ENCODE peak calls at places on chromosomes 4 and X, in nine cellular contexts. T is hepatocyte, X is OCI-LY7, H is neural progenitor cell, D is H1, A is neuronal stem cell, B is HCT116, Y is PC-3, V is GM23338. Q is an unnamed sample.

GRCh38 chr4:16450724-16451123 is 224.5 kb upstream of the TAPT1 start:
- DNase-seq in T (no peak), X (no peak), H (no peak), D (no peak), A (no peak), B (no peak), Y (no peak), V (peak; percentile 22), Q (no peak)

GRCh38 chr4:141768954-141769353 is 132.6 kb downstream of the IL15 start:
- DNase-seq in T (no peak), X (no peak), H (no peak), D (no peak), A (no peak), B (no peak), Y (peak; percentile 74), V (peak; percentile 5), Q (no peak)

GRCh38 chr4:173777921-173778320 is 247.9 kb upstream of the HAND2 start:
- DNase-seq in T (no peak), X (no peak), H (peak; percentile 52), D (no peak), A (no peak), B (no peak), Y (no peak), V (no peak), Q (no peak)

GRCh38 chrX:12002876-12003275 is 135.4 kb upstream of the FRMPD4 start:
- DNase-seq in T (no peak), X (no peak), H (no peak), D (no peak), A (no peak), B (no peak), Y (peak; percentile 44), V (no peak), Q (no peak)

GRCh38 chr4:186948361-186949291 is 225.0 kb upstream of the FAT1 start:
- DNase-seq in T (peak; percentile 35), X (peak; percentile 67), H (peak; percentile 73), D (peak; percentile 67), A (no peak), B (no peak), Y (peak; percentile 25), V (peak; percentile 70), Q (no peak)

GRCh38 chr4:36757623-36758311 is 476.4 kb downstream of the DTHD1 start:
- DNase-seq in T (peak; percentile 47), X (no peak), H (no peak), D (no peak), A (no peak), B (no peak), Y (no peak), V (peak; percentile 35), Q (peak; percentile 17)

GRCh38 chr4:181952478-181952877 is 290.7 kb upstream of the TENM3 start:
- DNase-seq in T (peak; percentile 61), X (no peak), H (peak; percentile 11), D (no peak), A (no peak), B (no peak), Y (peak; percentile 31), V (no peak), Q (no peak)

GRCh38 chr4:142901166-142901662 is 55.1 kb upstream of the INPP4B start:
- DNase-seq in T (no peak), X (no peak), H (no peak), D (no peak), A (no peak), B (no peak), Y (peak; percentile 15), V (no peak), Q (no peak)

GRCh38 chr4:174522183-174523002 is at the start of gene HPGD:
- DNase-seq in T (peak; percentile 86), X (peak; percentile 31), H (peak; percentile 71), D (peak; percentile 67), A (peak; percentile 61), B (no peak), Y (peak; percentile 61), V (peak; percentile 73), Q (peak; percentile 61)

GRCh38 chr4:101835121-101835904 is 44.8 kb downstream of the BANK1 start:
- DNase-seq in T (peak; percentile 15), X (no peak), H (no peak), D (no peak), A (no peak), B (no peak), Y (peak; percentile 54), V (no peak), Q (no peak)

GRCh38 chrX:78619829-78620228 is 39.3 kb downstream of the RTL3 start:
- DNase-seq in T (no peak), X (no peak), H (no peak), D (no peak), A (no peak), B (no peak), Y (no peak), V (no peak), Q (no peak)

GRCh38 chr4:15942283-15942682 is 3.7 kb upstream of the FGFBP1 start:
- DNase-seq in T (no peak), X (no peak), H (no peak), D (no peak), A (no peak), B (no peak), Y (no peak), V (no peak), Q (no peak)

GRCh38 chr4:16590792-16591191 is 307.7 kb downstream of the LDB2 start:
- DNase-seq in T (no peak), X (no peak), H (peak; percentile 26), D (no peak), A (no peak), B (no peak), Y (no peak), V (no peak), Q (no peak)

GRCh38 chrX:72314881-72315280 is 9.2 kb upstream of the CITED1 start:
- DNase-seq in T (no peak), X (peak; percentile 1), H (no peak), D (no peak), A (no peak), B (no peak), Y (no peak), V (no peak), Q (no peak)

GRCh38 chr4:135485371-135485770 is 1283.8 kb upstream of the PABPC4L start:
- DNase-seq in T (no peak), X (no peak), H (no peak), D (no peak), A (no peak), B (no peak), Y (no peak), V (no peak), Q (no peak)

GRCh38 chr4:108730579-108730978 is 32.3 kb downstream of the ETNPPL start:
- DNase-seq in T (peak; percentile 20), X (no peak), H (no peak), D (no peak), A (no peak), B (no peak), Y (no peak), V (no peak), Q (no peak)

GRCh38 chr4:149959391-149959790 is 118.9 kb upstream of the DCLK2 start:
- DNase-seq in T (no peak), X (no peak), H (no peak), D (no peak), A (no peak), B (no peak), Y (no peak), V (no peak), Q (no peak)

GRCh38 chrX:75786290-75786689 is 1.2 kb upstream of the MAGEE2 start:
- DNase-seq in T (no peak), X (no peak), H (no peak), D (no peak), A (no peak), B (no peak), Y (no peak), V (no peak), Q (no peak)

GRCh38 chrX:130287071-130287770 is 18.5 kb upstream of the ZNF280C start:
- DNase-seq in T (no peak), X (no peak), H (no peak), D (no peak), A (no peak), B (no peak), Y (no peak), V (no peak), Q (no peak)
- H2AFZ ChIP-seq in T (no peak overlapping the region), X (no peak overlapping the region), H (no peak overlapping the region), D (no peak overlapping the region), A (no peak overlapping the region), B (no peak overlapping the region), Y (no peak overlapping the region), V (no peak overlapping the region), Q (peak overlapping the region; percentile 77)

GRCh38 chr4:184826315-184827266 is 823 bp upstream of the ACSL1 start:
- DNase-seq in T (no peak), X (peak; percentile 57), H (peak; percentile 21), D (no peak), A (no peak), B (no peak), Y (peak; percentile 17), V (peak; percentile 41), Q (peak; percentile 61)
- H2AFZ ChIP-seq in T (peak overlapping the region; percentile 97), X (peak overlapping the region; percentile 84), H (peak overlapping the region; percentile 30), D (peak overlapping the region; percentile 97), A (peak overlapping the region; percentile 98), B (no peak overlapping the region), Y (peak overlapping the region; percentile 81), V (peak overlapping the region; percentile 98), Q (peak overlapping the region; percentile 95)

GRCh38 chr4:159483110-159483509 is 380.2 kb downstream of the RAPGEF2 start:
- DNase-seq in T (no peak), X (no peak), H (no peak), D (no peak), A (no peak), B (no peak), Y (no peak), V (no peak), Q (no peak)

GRCh38 chr4:159484861-159485260 is 382.0 kb downstream of the RAPGEF2 start:
- DNase-seq in T (no peak), X (no peak), H (no peak), D (no peak), A (no peak), B (no peak), Y (peak; percentile 33), V (no peak), Q (no peak)

GRCh38 chr4:159481936-159482335 is 379.1 kb downstream of the RAPGEF2 start:
- DNase-seq in T (no peak), X (no peak), H (no peak), D (no peak), A (no peak), B (no peak), Y (no peak), V (no peak), Q (no peak)

GRCh38 chr4:159484049-159484448 is 381.2 kb downstream of the RAPGEF2 start:
- DNase-seq in T (no peak), X (no peak), H (no peak), D (no peak), A (no peak), B (no peak), Y (peak; percentile 10), V (no peak), Q (no peak)

GRCh38 chr4:159487284-159487747 is 384.4 kb downstream of the RAPGEF2 start:
- DNase-seq in T (peak; percentile 85), X (peak; percentile 47), H (peak; percentile 85), D (peak; percentile 63), A (peak; percentile 77), B (peak; percentile 65), Y (peak; percentile 58), V (peak; percentile 87), Q (peak; percentile 61)
- H2AFZ ChIP-seq in T (peak overlapping the region; percentile 70), X (no peak overlapping the region), H (peak overlapping the region; percentile 90), D (peak overlapping the region; percentile 91), A (peak overlapping the region; percentile 57), B (peak overlapping the region; percentile 98), Y (peak overlapping the region; percentile 62), V (peak overlapping the region; percentile 16), Q (no peak overlapping the region)

DNA sequence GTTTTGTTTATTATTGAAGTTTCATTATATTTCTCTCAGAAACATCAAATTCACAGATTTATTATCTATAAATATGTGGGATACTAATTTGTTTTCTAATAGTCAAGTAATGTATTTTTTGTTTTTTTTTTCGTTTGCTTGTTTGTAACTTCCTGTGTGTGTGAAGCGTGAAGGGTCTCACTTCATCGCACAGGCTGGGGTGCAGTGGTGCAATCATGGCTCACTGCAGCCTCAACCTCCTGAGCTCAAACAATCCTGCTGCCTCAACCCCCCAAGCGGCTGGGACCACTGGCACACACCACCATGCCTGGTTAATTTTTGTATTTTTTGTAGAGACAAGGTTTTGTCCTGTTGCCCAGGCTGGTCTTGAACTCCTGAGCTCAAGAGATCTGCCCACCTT is 55.1 kb downstream of the SH3RF1 start:
- DNase-seq in T (no peak), X (peak; percentile 6), H (no peak), D (no peak), A (no peak), B (no peak), Y (no peak), V (no peak), Q (no peak)
- H2AFZ ChIP-seq in T (no peak overlapping the region), X (no peak overlapping the region), H (no peak overlapping the region), D (no peak overlapping the region), A (no peak overlapping the region), B (no peak overlapping the region), Y (no peak overlapping the region), V (no peak overlapping the region), Q (no peak overlapping the region)

Q was measured in K562.